ENCODE peak calls at places on chromosomes 3 and 15, in four cellular contexts. E is K562, R is sigmoid colon, Q is heart right ventricle. P is an unnamed sample. For H3K9me3, the result is how much of the 10 kb centered on the place peaks cover.

GRCh38 chr3:171815977-171816595 is 5.8 kb upstream of the PLD1 start:
- DNase-seq in E (no peak), R (no peak), Q (no peak), P (no peak)

GRCh38 chr3:96646596-96646995 is 167.8 kb upstream of the EPHA6 start:
- DNase-seq in E (no peak), R (no peak), Q (no peak), P (no peak)

GRCh38 chr3:55756976-55757375 is 269.9 kb upstream of the WNT5A start:
- DNase-seq in E (no peak), R (no peak), Q (no peak), P (no peak)

GRCh38 chr3:79983063-79983561 is 215.3 kb upstream of the ROBO1 start:
- DNase-seq in E (no peak), R (no peak), Q (no peak), P (no peak)

GRCh38 chr3:128999104-128999503 is 2.0 kb upstream of the EFCC1 start:
- DNase-seq in E (no peak), R (no peak), Q (no peak), P (no peak)

GRCh38 chr3:126034481-126035361 is 49.2 kb downstream of the SLC41A3 start:
- DNase-seq in E (no peak), R (peak), Q (no peak), P (no peak)

GRCh38 chr3:69241769-69242168 is 119.4 kb upstream of the LMOD3 start:
- DNase-seq in E (no peak), R (no peak), Q (no peak), P (no peak)

GRCh38 chr3:113174806-113175490 is 36.4 kb upstream of the BOC start:
- DNase-seq in E (no peak), R (no peak), Q (no peak), P (no peak)

GRCh38 chr3:162719684-162720341 is 1223.2 kb downstream of the OTOL1 start:
- DNase-seq in E (no peak), R (no peak), Q (no peak), P (no peak)
- H3K27ac ChIP-seq in E (no peak), R (no peak), Q (no peak), P (no peak)

DNA sequence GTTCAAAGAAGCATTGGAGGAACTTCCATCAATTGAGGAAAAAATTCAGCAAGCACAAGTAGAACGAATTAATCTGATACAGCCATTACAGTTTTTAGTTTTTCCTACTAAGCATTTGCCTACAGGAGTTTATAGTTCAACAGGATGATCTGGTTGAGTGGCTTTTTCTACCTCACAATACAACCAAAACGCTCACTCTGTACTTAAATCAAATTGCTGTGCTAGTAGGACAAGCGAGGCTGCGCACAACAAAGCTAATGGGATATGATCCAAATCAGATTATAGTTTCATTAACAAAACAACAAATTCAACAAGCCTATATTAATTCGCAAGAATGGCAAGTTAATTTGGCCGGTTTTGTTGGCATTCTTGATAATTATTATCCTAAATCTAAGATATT is 44.2 kb downstream of the ETFA start:
- DNase-seq in E (no peak), R (no peak), Q (no peak), P (no peak)
- H3K9me3 ChIP-seq in E (under half), R (under half), Q (under half), P (under half)

DNA sequence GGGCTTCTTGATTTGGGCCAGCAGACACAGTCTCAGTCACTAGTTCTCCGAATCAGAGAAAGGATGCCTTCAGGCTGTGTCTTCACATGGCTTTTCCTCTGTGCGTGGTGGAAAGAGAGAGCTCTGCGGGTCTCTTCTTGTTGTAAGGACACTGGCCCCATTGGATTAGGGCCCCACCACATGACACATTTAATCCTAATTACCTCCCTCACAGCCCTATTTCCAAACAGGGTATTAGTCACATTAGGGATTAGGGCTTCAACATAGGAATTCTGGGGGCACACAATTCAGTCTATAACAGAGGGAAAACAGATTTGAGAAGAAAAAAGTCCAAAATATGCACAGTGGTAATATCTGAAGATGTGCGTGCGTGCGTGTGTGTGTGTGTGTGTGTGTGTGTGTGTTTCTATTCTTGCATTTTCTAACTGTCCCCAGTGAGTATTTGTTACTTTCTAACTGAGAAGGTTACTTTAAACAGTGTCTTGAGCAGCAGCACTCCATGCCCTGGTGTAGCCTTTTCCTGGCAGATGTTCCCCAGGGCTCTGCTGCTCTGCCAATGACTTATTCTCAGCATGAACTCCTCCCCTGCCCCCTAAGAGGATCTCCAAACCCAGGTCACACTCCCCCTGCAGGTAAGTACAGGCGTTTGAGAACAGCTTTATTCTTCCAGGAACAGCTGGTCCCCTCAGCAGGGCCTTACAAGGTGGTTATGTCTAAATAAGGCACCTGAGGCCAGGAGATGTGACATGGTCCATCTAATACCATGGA is 72.9 kb downstream of the RPL39L start:
- DNase-seq in E (peak), R (no peak), Q (peak), P (peak)
- TF ChIP-seq CTCF in E (peak), R (no peak), Q (peak), P (peak)

DNA sequence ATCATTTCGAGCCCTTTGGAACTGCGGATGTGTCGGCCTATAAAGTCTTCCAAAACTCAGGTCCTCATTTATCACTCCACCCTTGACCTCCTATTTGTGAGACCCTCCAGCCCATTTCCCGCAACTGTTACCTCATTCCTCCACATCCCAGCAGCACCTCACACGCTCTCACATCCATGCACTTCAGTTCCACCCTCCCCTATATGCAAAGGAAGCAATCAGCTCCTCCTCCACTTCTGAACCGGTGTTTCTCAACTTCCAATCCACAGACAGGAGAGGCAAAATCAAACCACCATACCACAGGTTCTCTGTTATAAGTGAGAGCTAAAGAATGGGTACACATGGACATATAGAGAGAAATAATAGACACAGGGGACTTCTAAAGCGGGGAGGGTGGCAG is 36.7 kb upstream of the MECOM start:
- DNase-seq in E (no peak), R (no peak), Q (no peak), P (no peak)
- H3K27ac ChIP-seq in E (no peak), R (peak), Q (peak), P (no peak)

GRCh38 chr15:61141497-61142125 is 87.5 kb downstream of the RORA start:
- DNase-seq in E (no peak), R (no peak), Q (no peak), P (no peak)
- H3K9me3 ChIP-seq in E (under half), R (under half), Q (under half), P (under half)

GRCh38 chr3:141828487-141829284 is 47.8 kb upstream of the ATP1B3 start:
- DNase-seq in E (no peak), R (no peak), Q (peak), P (peak)
- TF ChIP-seq CTCF in E (no peak), R (no peak), Q (no peak), P (no peak)

GRCh38 chr15:51121631-51122225 is 27.0 kb upstream of the TNFAIP8L3 start:
- DNase-seq in E (no peak), R (no peak), Q (no peak), P (no peak)
- H3K27ac ChIP-seq in E (no peak), R (no peak), Q (no peak), P (no peak)

GRCh38 chr3:25493246-25493645 is 65.2 kb downstream of the RARB start:
- DNase-seq in E (no peak), R (no peak), Q (no peak), P (no peak)
- H3K9me3 ChIP-seq in E (under half), R (under half), Q (under half), P (under half)

P was measured in WERI-Rb-1.